ENCODE peak calls at places on chromosomes 12 and 14, in five cellular contexts. P, A, V, G and S are unnamed samples.

GRCh38 chr12:51307655-51308593 is 16.1 kb downstream of the BIN2 start:
- DNase-seq in P (peak), A (no peak), V (peak), G (no peak), S (no peak)

GRCh38 chr12:49942512-49942893 is 8.0 kb upstream of the AQP2 start:
- DNase-seq in P (no peak), A (no peak), V (no peak), G (no peak), S (no peak)

GRCh38 chr14:34770901-34771300 is 56.5 kb upstream of the CFL2 start:
- DNase-seq in P (no peak), A (no peak), V (no peak), G (no peak), S (no peak)

GRCh38 chr12:13342971-13343370 is 146.4 kb downstream of the EMP1 start:
- DNase-seq in P (peak), A (no peak), V (peak), G (no peak), S (no peak)

GRCh38 chr12:52877242-52877641 is 27.6 kb downstream of the KRT8 start:
- DNase-seq in P (no peak), A (peak), V (no peak), G (no peak), S (no peak)

GRCh38 chr14:50003213-50004021 is 110.5 kb downstream of the ARF6 start:
- DNase-seq in P (peak), A (peak), V (no peak), G (peak), S (no peak)

GRCh38 chr14:56195219-56195618 is 77.0 kb downstream of the PELI2 start:
- DNase-seq in P (no peak), A (no peak), V (no peak), G (no peak), S (no peak)

GRCh38 chr14:51653855-51654548 is 2.3 kb downstream of the FRMD6 start:
- DNase-seq in P (peak), A (no peak), V (no peak), G (no peak), S (no peak)

GRCh38 chr12:107494331-107494730 is 191.3 kb upstream of the PWP1 start:
- DNase-seq in P (no peak), A (no peak), V (no peak), G (no peak), S (no peak)

GRCh38 chr12:78916845-78917480 is 52.4 kb downstream of the SYT1 start:
- DNase-seq in P (peak), A (no peak), V (peak), G (no peak), S (no peak)

GRCh38 chr12:6341439-6342139 is at the start of gene TNFRSF1A:
- DNase-seq in P (peak), A (no peak), V (peak), G (no peak), S (peak)

GRCh38 chr12:117030187-117030896 is 68.9 kb downstream of the TESC start:
- DNase-seq in P (no peak), A (no peak), V (no peak), G (no peak), S (no peak)

GRCh38 chr14:77485901-77486678 is 12.5 kb downstream of the ISM2 start:
- DNase-seq in P (peak), A (no peak), V (no peak), G (no peak), S (no peak)

GRCh38 chr14:102272392-102272791 is 32.6 kb downstream of the MOK start:
- DNase-seq in P (peak), A (no peak), V (no peak), G (no peak), S (no peak)

GRCh38 chr14:84785997-84786396 is 743.9 kb upstream of the FLRT2 start:
- DNase-seq in P (peak), A (no peak), V (no peak), G (no peak), S (no peak)

GRCh38 chr14:39433452-39433813 is 1.2 kb upstream of the FBXO33 start:
- DNase-seq in P (no peak), A (no peak), V (no peak), G (no peak), S (no peak)